ENCODE peak calls at places on chromosome 16, in six cellular contexts. U is CD8-positive, alpha-beta memory T cell; C is iPS DF 6.9; Y is HT1080; O is D341Med; K is AG04449. D is an unnamed sample.

GRCh38 chr16:64544859-64545258 is 577.0 kb downstream of the CDH11 start:
- DNase-seq in Y (no peak), U (no peak), O (no peak), K (no peak), C (no peak), D (no peak)

GRCh38 chr16:50067290-50067853 is 1.6 kb downstream of the HEATR3 start:
- DNase-seq in C (no peak), K (no peak), Y (peak; percentile 67), U (peak; percentile 3), O (peak; percentile 48), D (peak; percentile 10)

GRCh38 chr16:21324267-21324666 is 46.2 kb upstream of the CRYM start:
- DNase-seq in C (no peak), U (no peak), K (no peak), Y (no peak), O (no peak), D (no peak)

GRCh38 chr16:69326172-69326873 is 4.1 kb downstream of the PDF start:
- DNase-seq in U (no peak), O (no peak), Y (no peak), C (no peak), K (no peak), D (no peak)

GRCh38 chr16:75279277-75279676 is 27.9 kb upstream of the BCAR1 start:
- DNase-seq in C (no peak), K (no peak), U (no peak), O (peak; percentile 56), Y (peak; percentile 25), D (no peak)

GRCh38 chr16:66927918-66928649 is 2.7 kb upstream of the RRAD start:
- DNase-seq in K (no peak), U (no peak), Y (peak; percentile 68), O (no peak), C (no peak), D (no peak)

GRCh38 chr16:46929378-46930332 is 43.8 kb downstream of the DNAJA2 start:
- DNase-seq in C (peak; percentile 63), Y (peak; percentile 61), U (peak; percentile 45), O (peak; percentile 87), K (no peak), D (peak; percentile 46)

GRCh38 chr16:4701791-4702465 is 8.6 kb downstream of the NUDT16L1 start:
- DNase-seq in O (no peak), K (no peak), C (no peak), U (no peak), Y (no peak), D (no peak)

GRCh38 chr16:26905336-26905735 is 161.4 kb upstream of the C16orf82 start:
- DNase-seq in O (no peak), K (no peak), C (no peak), U (no peak), Y (peak; percentile 8), D (no peak)

GRCh38 chr16:84885024-84885910 is 65.5 kb downstream of the CRISPLD2 start:
- DNase-seq in U (no peak), K (no peak), C (no peak), Y (no peak), O (no peak), D (no peak)

GRCh38 chr16:22007159-22007508 is 777 bp upstream of the MOSMO start:
- DNase-seq in O (no peak), K (no peak), C (no peak), U (no peak), Y (no peak), D (no peak)

GRCh38 chr16:55340445-55340844 is 16.4 kb downstream of the IRX6 start:
- DNase-seq in U (no peak), Y (no peak), C (no peak), O (no peak), K (no peak), D (no peak)

GRCh38 chr16:51834131-51834530 is 683.1 kb upstream of the SALL1 start:
- DNase-seq in O (no peak), K (no peak), Y (no peak), C (no peak), U (no peak), D (no peak)

GRCh38 chr16:48126801-48127644 is 28.8 kb downstream of the ABCC12 start:
- DNase-seq in O (no peak), K (peak; percentile 100), U (no peak), Y (peak; percentile 100), C (no peak), D (no peak)

D was measured in effector memory CD8-positive, alpha-beta T cell.